ENCODE peak calls at places on chromosomes 13 and 19, in five cellular contexts. One of them, this sample, is unnamed.
A peak's percentile ranks its signal among the peaks of the same experiment; 100 is the strongest.

GRCh38 chr19:56106993-56107392 is 14.1 kb downstream of the ZNF787 start:
- DNase-seq in choroid plexus epithelial cell: no peak
- DNase-seq in GM10248: no peak
- DNase-seq in stimulated activated CD4-positive, alpha-beta T cell treated with anti-CD3 and anti-CD28 coated beads, Interleukin-1b, Interleukin-23, amount 100 ng/mL, for 48 hours: no peak
- DNase-seq in GM04503: no peak
- DNase-seq in this sample: no peak

GRCh38 chr13:113355621-113356020 is 8.3 kb downstream of the GRTP1 start:
- DNase-seq in stimulated activated CD4-positive, alpha-beta T cell treated with anti-CD3 and anti-CD28 coated beads, Interleukin-1b, Interleukin-23, amount 100 ng/mL, for 48 hours: no peak
- DNase-seq in GM04503: no peak
- DNase-seq in choroid plexus epithelial cell: no peak
- DNase-seq in GM10248: no peak
- DNase-seq in this sample: no peak

GRCh38 chr19:3670796-3671679 is 29.2 kb downstream of the PIP5K1C start:
- DNase-seq in stimulated activated CD4-positive, alpha-beta T cell treated with anti-CD3 and anti-CD28 coated beads, Interleukin-1b, Interleukin-23, amount 100 ng/mL, for 48 hours: peak; percentile 42
- DNase-seq in GM04503: peak; percentile 21
- DNase-seq in GM10248: peak; percentile 89
- DNase-seq in choroid plexus epithelial cell: peak; percentile 84
- DNase-seq in this sample: no peak

GRCh38 chr19:31386806-31387205 is 37.6 kb upstream of the TSHZ3 start:
- DNase-seq in GM04503: no peak
- DNase-seq in GM10248: no peak
- DNase-seq in stimulated activated CD4-positive, alpha-beta T cell treated with anti-CD3 and anti-CD28 coated beads, Interleukin-1b, Interleukin-23, amount 100 ng/mL, for 48 hours: no peak
- DNase-seq in choroid plexus epithelial cell: no peak
- DNase-seq in this sample: no peak

GRCh38 chr13:60647547-60647946 is 250.5 kb downstream of the TDRD3 start:
- DNase-seq in GM04503: no peak
- DNase-seq in choroid plexus epithelial cell: no peak
- DNase-seq in GM10248: no peak
- DNase-seq in stimulated activated CD4-positive, alpha-beta T cell treated with anti-CD3 and anti-CD28 coated beads, Interleukin-1b, Interleukin-23, amount 100 ng/mL, for 48 hours: no peak
- DNase-seq in this sample: no peak

GRCh38 chr13:23760000-23760399 is 129.2 kb downstream of the MIPEP start:
- DNase-seq in stimulated activated CD4-positive, alpha-beta T cell treated with anti-CD3 and anti-CD28 coated beads, Interleukin-1b, Interleukin-23, amount 100 ng/mL, for 48 hours: no peak
- DNase-seq in GM10248: no peak
- DNase-seq in GM04503: no peak
- DNase-seq in choroid plexus epithelial cell: no peak
- DNase-seq in this sample: no peak

GRCh38 chr19:44757735-44758505 is 9.4 kb downstream of the BCL3 start:
- DNase-seq in choroid plexus epithelial cell: peak; percentile 75
- DNase-seq in stimulated activated CD4-positive, alpha-beta T cell treated with anti-CD3 and anti-CD28 coated beads, Interleukin-1b, Interleukin-23, amount 100 ng/mL, for 48 hours: no peak
- DNase-seq in GM10248: no peak
- DNase-seq in GM04503: no peak
- DNase-seq in this sample: no peak

GRCh38 chr19:12953456-12954149 is 3.4 kb downstream of the GADD45GIP1 start:
- DNase-seq in choroid plexus epithelial cell: no peak
- DNase-seq in stimulated activated CD4-positive, alpha-beta T cell treated with anti-CD3 and anti-CD28 coated beads, Interleukin-1b, Interleukin-23, amount 100 ng/mL, for 48 hours: no peak
- DNase-seq in GM10248: no peak
- DNase-seq in GM04503: no peak
- DNase-seq in this sample: no peak

GRCh38 chr13:75418997-75419396 is 63.0 kb downstream of the TBC1D4 start:
- DNase-seq in GM10248: no peak
- DNase-seq in choroid plexus epithelial cell: peak; percentile 72
- DNase-seq in stimulated activated CD4-positive, alpha-beta T cell treated with anti-CD3 and anti-CD28 coated beads, Interleukin-1b, Interleukin-23, amount 100 ng/mL, for 48 hours: no peak
- DNase-seq in GM04503: no peak
- DNase-seq in this sample: no peak

GRCh38 chr13:98778749-98779148 is 26.3 kb upstream of the SLC15A1 start:
- DNase-seq in choroid plexus epithelial cell: peak; percentile 70
- DNase-seq in GM10248: no peak
- DNase-seq in GM04503: no peak
- DNase-seq in stimulated activated CD4-positive, alpha-beta T cell treated with anti-CD3 and anti-CD28 coated beads, Interleukin-1b, Interleukin-23, amount 100 ng/mL, for 48 hours: no peak
- DNase-seq in this sample: no peak

GRCh38 chr19:3586124-3586626 is 897 bp downstream of the GIPC3 start:
- DNase-seq in GM10248: peak; percentile 70
- DNase-seq in stimulated activated CD4-positive, alpha-beta T cell treated with anti-CD3 and anti-CD28 coated beads, Interleukin-1b, Interleukin-23, amount 100 ng/mL, for 48 hours: no peak
- DNase-seq in choroid plexus epithelial cell: no peak
- DNase-seq in GM04503: no peak
- DNase-seq in this sample: no peak

GRCh38 chr13:100461309-100462035 is 127.1 kb downstream of the GGACT start:
- DNase-seq in stimulated activated CD4-positive, alpha-beta T cell treated with anti-CD3 and anti-CD28 coated beads, Interleukin-1b, Interleukin-23, amount 100 ng/mL, for 48 hours: no peak
- DNase-seq in choroid plexus epithelial cell: no peak
- DNase-seq in GM04503: no peak
- DNase-seq in GM10248: no peak
- DNase-seq in this sample: peak; percentile 55

GRCh38 chr19:6970478-6970877 is 50.8 kb downstream of the MBD3L2B start:
- DNase-seq in stimulated activated CD4-positive, alpha-beta T cell treated with anti-CD3 and anti-CD28 coated beads, Interleukin-1b, Interleukin-23, amount 100 ng/mL, for 48 hours: no peak
- DNase-seq in choroid plexus epithelial cell: no peak
- DNase-seq in GM04503: no peak
- DNase-seq in GM10248: no peak
- DNase-seq in this sample: peak; percentile 5